ENCODE peak calls at places on chromosomes 1 and 21, in four cellular contexts. S is A549, L is astrocyte of the cerebellum, K is nephron progenitor cell. P is an unnamed sample.

GRCh38 chr1:17168480-17168878 is 36.4 kb upstream of the PADI1 start:
- DNase-seq in S (no peak), L (peak; percentile 74), K (no peak), P (no peak)

GRCh38 chr1:3553166-3553939 is 58.0 kb downstream of the MEGF6 start:
- DNase-seq in L (no peak), S (no peak), K (peak; percentile 73), P (no peak)

GRCh38 chr1:36864182-36865079 is 169.9 kb downstream of the GRIK3 start:
- DNase-seq in K (peak; percentile 51), L (no peak), S (no peak), P (peak; percentile 38)

GRCh38 chr1:147781056-147781471 is 20.7 kb upstream of the GJA5 start:
- DNase-seq in L (no peak), K (no peak), S (no peak), P (no peak)

GRCh38 chr1:160550572-160551034 is 27.5 kb upstream of the SLAMF6 start:
- DNase-seq in L (no peak), S (no peak), K (no peak), P (no peak)

GRCh38 chr1:6700853-6701436 is 671 bp downstream of the DNAJC11 start:
- DNase-seq in S (no peak), K (no peak), L (no peak), P (no peak)

GRCh38 chr1:72282271-72282656 is at the start of gene NEGR1:
- DNase-seq in L (peak; percentile 12), K (peak; percentile 57), S (no peak), P (peak; percentile 10)

GRCh38 chr1:26602378-26602959 is 72.9 kb downstream of the RPS6KA1 start:
- DNase-seq in L (peak; percentile 50), S (peak; percentile 48), K (peak; percentile 47), P (peak; percentile 70)

GRCh38 chr1:227315500-227316346 is 2.6 kb downstream of the CDC42BPA start:
- DNase-seq in S (peak; percentile 39), K (no peak), L (no peak), P (no peak)

GRCh38 chr1:226792368-226792767 is 53.3 kb upstream of the ITPKB start:
- DNase-seq in S (no peak), K (no peak), L (no peak), P (no peak)

GRCh38 chr1:204854286-204854685 is 16.4 kb upstream of the NFASC start:
- DNase-seq in S (no peak), K (no peak), L (no peak), P (no peak)

GRCh38 chr1:59015708-59016107 is 231.9 kb upstream of the JUN start:
- DNase-seq in K (no peak), S (no peak), L (no peak), P (no peak)

GRCh38 chr1:20389551-20389950 is 96.5 kb downstream of the CAMK2N1 start:
- DNase-seq in L (no peak), K (no peak), S (no peak), P (no peak)

GRCh38 chr1:20248954-20249612 is 41.6 kb upstream of the VWA5B1 start:
- DNase-seq in K (no peak), L (no peak), S (no peak), P (no peak)

GRCh38 chr1:225877570-225877969 is 4.6 kb downstream of the TMEM63A start:
- DNase-seq in L (no peak), S (peak; percentile 64), K (peak; percentile 74), P (no peak)

GRCh38 chr1:12345350-12346217 is 115.8 kb downstream of the VPS13D start:
- DNase-seq in K (no peak), S (no peak), L (no peak), P (peak; percentile 8)

GRCh38 chr1:208178091-208178529 is 66.1 kb downstream of the PLXNA2 start:
- DNase-seq in S (no peak), L (no peak), K (no peak), P (no peak)

GRCh38 chr1:234368320-234369032 is 4.8 kb upstream of the COA6 start:
- DNase-seq in L (no peak), S (no peak), K (no peak), P (no peak)

GRCh38 chr1:37692834-37693175 is 489 bp downstream of the CDCA8 start:
- DNase-seq in S (peak; percentile 12), K (no peak), L (no peak), P (no peak)

GRCh38 chr21:44442266-44443125 is 12.8 kb upstream of the LRRC3 start:
- DNase-seq in K (peak; percentile 4), L (no peak), S (no peak), P (no peak)

GRCh38 chr21:34639882-34640788 is 25.2 kb upstream of the RCAN1 start:
- DNase-seq in K (no peak), L (no peak), S (no peak), P (peak; percentile 49)

GRCh38 chr1:116111196-116112021 is at the start of gene MAB21L3:
- DNase-seq in K (no peak), S (no peak), L (no peak), P (peak; percentile 28)

GRCh38 chr1:211549092-211549749 is 29.7 kb downstream of the SLC30A1 start:
- DNase-seq in S (no peak), K (no peak), L (no peak), P (no peak)

GRCh38 chr1:116983678-116984077 is 17.9 kb upstream of the CD101 start:
- DNase-seq in S (no peak), L (no peak), K (no peak), P (no peak)

GRCh38 chr1:169925505-169926482 is 32.1 kb upstream of the SCYL3 start:
- DNase-seq in S (no peak), K (no peak), L (no peak), P (no peak)

DNA sequence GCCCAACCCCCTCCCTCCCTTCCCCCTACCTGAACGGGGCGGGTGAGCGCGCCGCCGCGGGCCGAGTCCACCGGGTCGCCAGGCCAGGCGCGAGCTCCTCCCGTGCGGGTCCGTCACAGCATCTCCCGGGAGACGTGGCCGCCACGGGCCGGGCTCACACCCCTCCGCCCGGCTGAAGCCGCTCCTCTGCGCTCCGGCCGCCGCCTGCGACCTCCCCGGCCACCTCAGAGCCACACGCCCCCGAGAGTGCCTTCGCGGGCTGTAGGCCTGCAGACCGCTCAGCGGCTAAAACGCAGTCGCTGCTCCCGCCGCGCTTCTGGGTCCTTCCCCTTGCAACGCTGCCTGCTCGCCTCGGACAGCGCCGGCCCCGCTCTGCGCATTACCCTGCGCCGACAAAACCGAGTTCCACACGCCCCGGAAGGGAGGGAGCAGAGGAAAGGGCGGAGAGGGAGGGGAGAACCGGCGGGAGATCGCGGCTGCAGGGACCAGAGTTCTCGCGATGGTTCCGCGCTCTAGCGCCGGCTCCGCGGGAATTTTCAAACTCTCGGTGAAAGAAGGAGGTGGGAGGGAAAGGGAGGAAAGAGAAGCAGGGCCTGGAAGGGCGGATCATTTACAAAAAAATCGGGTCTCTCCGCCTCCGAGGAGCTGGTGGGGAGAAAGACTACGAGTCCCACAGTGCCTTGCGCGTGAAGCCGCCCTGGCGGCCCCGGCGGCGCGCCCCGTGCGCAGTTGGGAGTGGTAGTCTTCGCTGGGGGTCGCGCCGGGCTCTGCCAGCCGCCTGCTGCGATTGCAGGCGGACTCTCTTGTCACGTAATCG is at the start of gene AHCTF1:
- DNase-seq in K (peak; percentile 95), S (peak; percentile 93), L (peak; percentile 97), P (peak; percentile 98)
- TF ChIP-seq CTCF in K (no peak), S (no peak), L (no peak), P (no peak)

DNA sequence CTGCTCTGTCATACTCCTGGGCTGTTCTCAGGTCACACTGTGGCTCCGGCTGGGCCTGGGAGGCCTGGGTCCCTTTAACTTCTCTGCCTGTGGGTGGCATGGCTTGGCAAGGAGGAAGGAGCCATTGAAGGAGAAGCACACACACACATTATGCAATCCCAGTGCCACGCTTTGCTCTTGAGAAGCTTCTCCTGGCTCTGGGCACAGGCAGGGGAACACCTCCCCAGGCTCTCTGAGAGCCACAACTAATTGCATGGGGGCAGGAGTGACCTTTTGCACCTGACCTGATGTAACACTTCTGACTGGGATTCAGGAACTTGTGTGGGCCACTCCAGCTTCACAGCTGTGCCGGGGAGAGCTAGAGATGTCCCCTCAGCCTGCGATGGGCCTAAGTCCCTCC is 23.1 kb downstream of the LGR6 start:
- DNase-seq in L (no peak), S (no peak), K (no peak), P (no peak)
- TF ChIP-seq CTCF in L (no peak), S (no peak), K (no peak), P (no peak)

DNA sequence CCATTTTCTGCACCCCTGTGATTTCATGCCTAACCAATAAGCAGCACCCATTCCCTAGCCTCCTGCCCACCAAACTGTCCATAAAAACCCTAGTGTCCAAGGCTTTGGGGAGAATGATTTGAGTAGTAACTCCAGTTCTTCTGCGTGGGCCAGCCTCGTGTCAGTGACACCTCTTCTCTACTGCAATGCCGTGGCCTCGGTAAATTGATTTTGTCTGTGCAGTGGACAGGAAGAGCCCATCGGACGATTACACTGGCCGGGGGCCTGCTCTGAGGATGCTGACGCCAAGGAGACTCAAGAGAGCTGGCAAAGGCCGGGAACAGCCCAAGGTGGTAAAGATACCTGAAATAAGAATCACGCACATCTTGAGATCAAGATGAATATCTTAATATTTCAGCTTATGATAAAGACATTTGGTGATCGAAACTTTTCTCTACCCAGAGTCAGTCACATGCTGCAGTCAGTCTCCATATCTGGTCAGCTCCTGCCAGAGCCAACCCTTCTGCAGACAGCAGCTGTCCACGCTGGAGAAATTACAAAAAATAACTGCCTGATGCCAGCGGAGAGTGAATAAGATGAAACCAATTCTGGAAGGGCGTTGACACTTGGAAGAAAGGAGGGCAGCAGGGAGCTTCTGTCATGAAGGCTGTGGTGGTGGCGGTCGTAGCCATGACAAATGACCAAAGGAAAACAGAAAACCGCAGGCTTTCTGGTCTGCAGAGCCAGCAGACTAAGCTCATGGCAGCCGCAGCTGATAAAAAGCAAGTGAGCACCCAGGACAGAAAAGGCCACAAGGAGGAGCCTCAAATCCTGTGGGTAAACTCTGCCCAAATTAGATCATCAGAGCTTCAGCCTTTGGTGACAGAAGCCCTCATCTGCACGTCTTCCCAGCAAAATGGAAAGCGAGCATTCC is 29.1 kb downstream of the RSPH1 start:
- DNase-seq in K (no peak), S (no peak), L (no peak), P (peak; percentile 53)
- TF ChIP-seq CTCF in K (no peak), S (no peak), L (peak; percentile 28), P (peak; percentile 30)

DNA sequence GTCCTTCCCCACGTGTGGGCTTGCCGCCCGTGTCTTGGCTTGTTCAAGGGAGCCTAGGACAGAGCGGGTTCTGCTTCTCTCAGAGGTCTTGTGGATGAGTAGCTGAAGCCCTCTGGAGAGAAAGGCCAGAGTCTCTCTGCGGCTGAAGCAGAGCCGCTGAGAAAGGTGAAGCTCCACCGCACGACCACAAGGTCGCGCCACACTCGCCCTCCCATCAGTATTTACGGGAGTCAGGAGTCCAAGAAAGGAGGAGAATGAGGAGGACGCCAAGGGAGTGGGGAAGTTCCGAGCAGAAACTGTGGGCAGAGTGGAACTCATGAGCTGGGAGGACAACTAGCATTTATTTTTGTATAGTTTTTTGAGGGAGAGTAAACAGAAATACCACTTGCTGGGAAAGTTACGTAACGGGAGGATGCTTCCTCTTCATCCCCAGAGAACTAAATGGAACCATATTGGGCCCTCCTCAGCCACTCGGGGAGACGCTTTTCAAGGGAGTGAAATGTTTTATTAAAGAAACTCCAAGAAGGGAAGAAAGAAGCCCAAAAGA is 51.6 kb upstream of the HAO2 start:
- DNase-seq in S (peak; percentile 3), L (no peak), K (peak; percentile 17), P (no peak)
- TF ChIP-seq CTCF in S (no peak), L (peak; percentile 8), K (peak; percentile 39), P (no peak)

P was measured in GM20000.